ENCODE peak calls at places on chromosomes 2 and 18, in four cellular contexts. S is body of pancreas, R is heart left ventricle, D is sigmoid colon. M is an unnamed sample.

GRCh38 chr2:134327367-134327766 is 73.5 kb downstream of the MGAT5 start:
- DNase-seq in S (no peak), D (no peak), R (no peak), M (no peak)

GRCh38 chr2:52632543-52632942 is 1135.1 kb upstream of the CHAC2 start:
- DNase-seq in D (no peak), S (no peak), R (no peak), M (no peak)

GRCh38 chr2:42214669-42215068 is 45.5 kb downstream of the EML4 start:
- DNase-seq in R (no peak), D (no peak), S (no peak), M (no peak)

GRCh38 chr2:206708286-206708685 is 9.9 kb downstream of the DYTN start:
- DNase-seq in D (no peak), S (no peak), R (no peak), M (no peak)

GRCh38 chr2:26997394-26997793 is 27.0 kb downstream of the MAPRE3 start:
- DNase-seq in R (no peak), D (no peak), S (no peak), M (no peak)

GRCh38 chr2:10169581-10169980 is 47.0 kb downstream of the RRM2 start:
- DNase-seq in R (no peak), S (no peak), D (no peak), M (no peak)

GRCh38 chr2:223109341-223109740 is 57.4 kb downstream of the KCNE4 start:
- DNase-seq in S (no peak), D (no peak), R (no peak), M (no peak)

GRCh38 chr2:207165121-207166038 is at the start of gene KLF7:
- DNase-seq in R (peak; percentile 65), D (peak; percentile 85), S (peak; percentile 41), M (peak; percentile 25)

GRCh38 chr2:151905963-151906632 is 77.9 kb upstream of the ARL5A start:
- DNase-seq in R (no peak), S (no peak), D (no peak), M (no peak)

GRCh38 chr2:13193900-13194299 is 477.2 kb downstream of the TRIB2 start:
- DNase-seq in R (no peak), D (no peak), S (no peak), M (no peak)

GRCh38 chr18:45723921-45724320 is at the start of gene SLC14A1:
- DNase-seq in D (no peak), S (no peak), R (no peak), M (no peak)

GRCh38 chr2:43484323-43484930 is 111.4 kb downstream of the THADA start:
- DNase-seq in D (no peak), S (peak; percentile 16), R (no peak), M (no peak)

GRCh38 chr2:219344756-219345458 is 12.4 kb upstream of the RESP18 start:
- DNase-seq in D (peak; percentile 72), R (peak; percentile 57), S (peak; percentile 66), M (peak; percentile 10)

GRCh38 chr18:8800445-8800844 is 95.1 kb downstream of the MTCL1 start:
- DNase-seq in S (no peak), D (no peak), R (no peak), M (no peak)

GRCh38 chr18:65943268-65943667 is 192.5 kb downstream of the CDH7 start:
- DNase-seq in D (no peak), R (no peak), S (no peak), M (no peak)

GRCh38 chr2:155377178-155377780 is 678.8 kb downstream of the KCNJ3 start:
- DNase-seq in S (no peak), D (no peak), R (no peak), M (no peak)

GRCh38 chr2:229489016-229489415 is 217.9 kb upstream of the PID1 start:
- DNase-seq in S (no peak), D (no peak), R (no peak), M (peak; percentile 15)

GRCh38 chr2:88627055-88627855 is at the start of gene EIF2AK3:
- DNase-seq in D (peak; percentile 99), R (peak; percentile 99), S (peak; percentile 100), M (peak; percentile 99)
- TF ChIP-seq POLR2A in D (peak; percentile 93), R (peak; percentile 98), S (peak; percentile 99), M (peak; percentile 98)

GRCh38 chr18:10476430-10476829 is 22.0 kb downstream of the APCDD1 start:
- DNase-seq in R (no peak), D (no peak), S (no peak), M (no peak)
- H3K27ac ChIP-seq in R (no peak overlapping the region), D (no peak overlapping the region), S (no peak overlapping the region), M (no peak overlapping the region)

GRCh38 chr2:74290466-74291216 is 52.6 kb downstream of the SLC4A5 start:
- DNase-seq in R (no peak), D (no peak), S (no peak), M (no peak)
- H3K27me3 ChIP-seq in R (no peaks in the 10 kb centered on the region), D (no peaks in the 10 kb centered on the region), S (no peaks in the 10 kb centered on the region), M (no peaks in the 10 kb centered on the region)

GRCh38 chr2:230713331-230714121 is 884 bp downstream of the CAB39 start:
- DNase-seq in S (peak; percentile 63), R (peak; percentile 41), D (peak; percentile 73), M (no peak)

GRCh38 chr2:230714122-230714453 is 1.4 kb downstream of the CAB39 start:
- DNase-seq in R (no peak), S (peak; percentile 18), D (no peak), M (peak; percentile 12)

GRCh38 chr2:230711224-230711623 is 1.4 kb upstream of the CAB39 start:
- DNase-seq in S (peak; percentile 40), D (no peak), R (no peak), M (no peak)

GRCh38 chr2:230715201-230715600 is 2.6 kb downstream of the CAB39 start:
- DNase-seq in D (no peak), R (no peak), S (no peak), M (no peak)

GRCh38 chr2:230712443-230713330 is at the start of gene CAB39:
- DNase-seq in R (peak; percentile 90), D (peak; percentile 93), S (peak; percentile 86), M (peak; percentile 69)
- TF ChIP-seq POLR2A in R (peak; percentile 83), D (peak; percentile 20), S (peak; percentile 43), M (peak; percentile 95)

GRCh38 chr2:25742501-25742900 is 69.1 kb upstream of the DTNB start:
- DNase-seq in S (no peak), D (no peak), R (no peak), M (no peak)
- H3K27ac ChIP-seq in S (no peak overlapping the region), D (no peak overlapping the region), R (no peak overlapping the region), M (no peak overlapping the region)

GRCh38 chr2:241952816-241953215 is 83.3 kb downstream of the RTP5 start:
- DNase-seq in R (no peak), D (peak; percentile 41), S (no peak), M (no peak)
- H3K27me3 ChIP-seq in R (peaks cover 6% of the 10 kb centered on the region), D (peaks cover 21% of the 10 kb centered on the region), S (no peaks in the 10 kb centered on the region), M (no peaks in the 10 kb centered on the region)

M was measured in gastrocnemius medialis.